ENCODE peak calls at places on chromosomes 1 and 21, in five cellular contexts. O is HepG2, X is K562, T is GM12878, W is H1. H is an unnamed sample.

GRCh38 chr1:82836246-82836645 is 1035.5 kb downstream of the ADGRL2 start:
- DNase-seq in X (no peak), O (no peak), T (no peak), W (no peak), H (no peak)

GRCh38 chr1:170791941-170792340 is 128.0 kb downstream of the PRRX1 start:
- DNase-seq in W (no peak), T (no peak), X (no peak), O (no peak), H (no peak)

GRCh38 chr1:3002349-3003038 is 18.8 kb upstream of the ACTRT2 start:
- DNase-seq in X (no peak), W (no peak), O (no peak), T (no peak), H (no peak)

GRCh38 chr1:209207126-209207700 is 376.3 kb upstream of the CAMK1G start:
- DNase-seq in O (no peak), T (no peak), X (no peak), W (no peak), H (no peak)

GRCh38 chr1:207991331-207991914 is 80.5 kb upstream of the CD34 start:
- DNase-seq in O (no peak), W (peak), X (no peak), T (no peak), H (no peak)

GRCh38 chr1:32289256-32289655 is 2.6 kb upstream of the HDAC1 start:
- DNase-seq in T (no peak), X (no peak), O (no peak), W (no peak), H (no peak)

GRCh38 chr21:45513003-45513706 is 29.1 kb downstream of the SLC19A1 start:
- DNase-seq in O (no peak), W (no peak), X (no peak), T (no peak), H (no peak)

GRCh38 chr1:160125761-160126160 is 10.2 kb downstream of the ATP1A2 start:
- DNase-seq in T (no peak), O (no peak), X (no peak), W (no peak), H (no peak)

GRCh38 chr1:11880911-11881748 is 22.4 kb upstream of the NPPB start:
- DNase-seq in T (no peak), O (no peak), X (peak), W (no peak), H (no peak)

GRCh38 chr1:153420306-153420705 is 4.0 kb downstream of the S100A7A start:
- DNase-seq in T (no peak), X (no peak), W (no peak), O (no peak), H (no peak)

GRCh38 chr1:11273595-11274234 is 717 bp downstream of the UBIAD1 start:
- DNase-seq in W (no peak), X (no peak), T (no peak), O (no peak), H (no peak)

DNA sequence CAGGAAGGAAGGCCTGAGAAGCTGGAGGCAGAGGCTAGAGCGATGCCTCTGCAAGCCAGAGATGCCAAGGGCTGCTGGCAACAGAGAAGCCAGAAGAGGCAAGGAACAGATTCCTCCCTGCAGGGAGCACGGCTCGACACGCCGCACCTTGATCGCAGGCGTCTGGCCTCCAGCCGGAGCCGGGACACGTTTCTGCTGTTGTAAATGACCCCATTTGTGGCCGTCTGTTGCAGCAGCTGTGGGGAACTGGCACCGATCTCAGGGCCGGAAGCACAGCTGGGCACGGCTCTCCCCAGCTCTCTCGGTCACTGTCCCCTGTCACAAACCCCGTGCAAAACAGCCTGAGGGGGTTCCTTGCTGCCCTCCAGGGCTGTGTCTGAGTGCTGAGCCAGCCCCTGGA is 59.6 kb downstream of the SIK1 start:
- DNase-seq in X (no peak), O (no peak), T (no peak), W (no peak), H (no peak)
- TF ChIP-seq CEBPB in X (no peak), O (no peak), T (no peak), W (no peak), H (no peak)

GRCh38 chr1:17875171-17875881 is 120.2 kb downstream of the ACTL8 start:
- DNase-seq in O (no peak), X (no peak), T (no peak), W (no peak), H (no peak)
- TF ChIP-seq CTCF in O (no peak), X (no peak), T (no peak), W (no peak), H (no peak)

DNA sequence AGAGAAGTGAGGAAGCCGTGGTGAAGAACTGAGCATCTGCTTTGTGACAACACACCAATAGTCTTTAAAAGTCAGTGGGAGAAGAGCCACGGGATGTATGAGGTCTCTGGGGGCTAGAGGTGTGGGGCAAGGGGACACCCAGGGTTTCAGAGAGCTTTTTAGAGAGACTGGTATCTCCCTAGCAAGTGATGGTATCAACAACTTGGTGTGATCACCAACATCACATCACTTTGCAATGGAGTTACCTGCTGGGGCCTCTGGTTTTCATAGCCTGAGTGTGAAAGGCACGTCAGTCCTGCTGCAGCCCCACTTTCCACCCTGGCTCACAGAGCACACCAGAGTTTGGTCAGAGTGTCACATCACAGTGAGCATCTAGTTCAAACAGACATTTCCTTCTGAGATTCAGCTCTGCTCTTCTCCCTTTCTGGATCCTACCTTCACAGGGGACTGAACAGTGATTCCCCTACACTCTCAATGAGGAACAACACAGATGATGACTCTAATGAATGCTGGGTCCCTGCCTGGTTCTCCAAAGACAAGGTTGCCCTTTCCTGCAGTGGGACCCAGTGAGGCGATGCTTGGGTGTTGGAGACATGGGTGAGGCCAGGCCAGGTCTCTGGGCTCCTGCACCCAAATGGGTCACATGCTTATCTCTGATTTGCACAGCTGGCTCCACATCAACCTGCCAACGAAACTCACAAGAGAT is 2.0 kb upstream of the MAN1C1 start:
- DNase-seq in W (peak), X (no peak), O (no peak), T (no peak), H (no peak)
- TF ChIP-seq EZH2 in W (no peak), X (no peak), O (no peak), T (no peak), H (no peak)

DNA sequence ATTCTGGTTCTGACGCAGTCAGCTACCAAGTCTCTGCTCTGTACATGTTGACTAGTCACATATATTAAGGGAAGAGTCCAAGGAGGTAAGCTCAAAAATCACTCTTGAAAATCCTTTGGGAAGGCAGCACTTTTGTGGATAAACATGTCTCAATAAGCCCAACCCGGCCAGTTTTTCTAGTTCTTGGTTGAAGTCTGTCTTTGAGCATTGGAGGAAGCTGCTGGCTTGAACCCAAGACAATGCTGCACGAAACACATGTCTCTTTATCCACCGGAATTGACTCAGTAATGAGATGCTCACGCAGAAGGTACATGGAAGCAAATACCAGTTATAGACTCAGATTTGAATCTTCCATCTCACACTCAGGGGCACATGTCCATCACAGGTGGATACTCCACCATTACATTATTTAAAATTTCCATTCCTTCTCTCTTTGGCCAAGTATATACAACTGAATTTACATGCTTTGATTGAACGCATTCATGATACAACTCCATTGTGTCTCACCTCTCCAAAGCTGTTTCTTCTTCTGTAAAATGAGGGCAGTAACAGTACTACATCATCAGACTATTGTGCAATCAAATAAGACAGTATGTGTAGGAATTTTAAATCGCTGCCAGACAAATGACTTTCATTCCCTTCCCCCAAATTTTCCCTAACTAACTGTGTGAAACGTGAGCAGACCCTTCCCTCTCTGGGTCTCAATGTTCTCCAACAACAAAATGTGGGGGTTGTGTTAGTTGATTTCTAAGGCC is 9.6 kb upstream of the GUCA2A start:
- DNase-seq in X (no peak), W (no peak), T (no peak), O (no peak), H (no peak)
- TF ChIP-seq CEBPB in X (peak), W (no peak), T (no peak), O (peak), H (no peak)

DNA sequence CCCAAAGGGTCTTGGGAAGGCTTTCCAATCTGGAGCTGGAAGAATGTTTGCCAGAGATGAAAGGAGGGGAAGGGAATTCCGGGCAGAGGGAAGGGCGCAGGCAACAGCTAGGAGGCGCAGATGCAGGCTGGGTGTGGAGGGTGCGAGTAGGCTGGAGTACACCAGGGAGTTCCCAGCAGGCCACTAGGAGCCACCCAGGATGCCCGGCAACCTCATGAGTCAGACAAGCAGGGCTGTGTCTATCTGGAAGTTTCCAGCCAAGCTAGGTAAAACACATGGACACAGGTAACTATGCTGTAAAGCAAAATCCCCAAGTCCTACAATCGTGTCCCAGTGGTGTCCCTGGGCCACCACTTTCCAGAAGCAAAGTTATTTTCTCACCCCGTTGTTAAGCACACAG is 998 bp upstream of the NBL1 start:
- DNase-seq in O (peak), T (no peak), W (no peak), X (no peak), H (peak)
- TF ChIP-seq CTCF in O (peak), T (peak), W (no peak), X (no peak), H (peak)

GRCh38 chr1:222813866-222814535 is 838 bp upstream of the DISP1 start:
- DNase-seq in T (no peak), X (no peak), O (no peak), W (no peak), H (no peak)

GRCh38 chr1:222817529-222817928 is 2.7 kb downstream of the DISP1 start:
- DNase-seq in X (no peak), O (no peak), T (no peak), W (no peak), H (peak)

GRCh38 chr1:222811671-222812070 is 3.2 kb upstream of the DISP1 start:
- DNase-seq in X (no peak), T (no peak), W (no peak), O (no peak), H (no peak)

GRCh38 chr1:222815367-222815765 is 527 bp downstream of the DISP1 start:
- DNase-seq in X (peak), W (no peak), O (no peak), T (no peak), H (no peak)

GRCh38 chr1:222814536-222815366 is at the start of gene DISP1:
- DNase-seq in T (peak), X (peak), W (peak), O (peak), H (peak)
- TF ChIP-seq EZH2 in T (no peak), X (no peak), W (no peak), O (no peak), H (no peak)

DNA sequence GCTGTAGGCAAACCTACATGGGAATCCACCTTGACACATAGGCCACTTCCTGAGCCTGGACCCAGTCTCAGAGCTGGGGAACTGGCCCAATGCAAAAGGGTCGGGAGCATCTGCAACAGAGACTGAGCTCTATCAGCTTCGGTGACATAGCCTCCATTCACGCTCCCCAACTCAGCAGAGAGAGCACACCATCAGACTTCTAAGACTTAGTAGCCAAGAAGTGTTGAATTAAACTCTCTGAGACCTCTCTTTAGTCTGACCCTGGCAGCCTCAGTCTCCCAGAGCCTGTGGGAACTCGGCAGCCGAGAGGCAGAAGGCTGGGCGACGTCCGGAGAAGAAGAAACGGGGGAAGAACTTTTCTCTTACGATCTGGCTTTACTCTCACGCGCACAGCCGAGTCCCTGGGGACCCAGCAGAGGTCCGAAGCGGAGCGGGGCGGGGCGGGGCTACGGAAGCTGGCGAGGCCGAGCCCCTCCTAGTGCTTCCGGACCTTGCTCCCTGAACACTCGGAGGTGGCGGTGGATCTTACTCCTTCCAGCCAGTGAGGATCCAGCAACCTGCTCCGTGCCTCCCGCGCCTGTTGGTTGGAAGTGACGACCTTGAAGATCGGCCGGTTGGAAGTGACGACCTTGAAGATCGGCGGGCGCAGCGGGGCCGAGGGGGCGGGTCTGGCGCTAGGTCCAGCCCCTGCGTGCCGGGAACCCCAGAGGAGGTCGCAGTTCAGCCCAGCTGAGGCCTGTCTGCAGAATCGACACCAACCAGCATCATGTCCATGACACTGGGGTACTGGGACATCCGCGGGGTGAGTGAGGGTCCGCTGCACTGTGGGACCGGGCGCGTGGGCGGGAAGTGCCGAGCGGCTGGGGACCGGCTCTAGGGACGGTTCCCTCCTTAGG is at the start of gene GSTM4:
- DNase-seq in O (peak), T (peak), W (peak), X (peak), H (peak)
- TF ChIP-seq CEBPB in O (no peak), T (no peak), W (no peak), X (no peak), H (no peak)

GRCh38 chr1:165927169-165927568 is 99.8 kb downstream of the UCK2 start:
- DNase-seq in T (no peak), O (no peak), X (no peak), W (no peak), H (no peak)

GRCh38 chr1:165925498-165926079 is 98.2 kb downstream of the UCK2 start:
- DNase-seq in X (no peak), T (no peak), O (no peak), W (no peak), H (no peak)

GRCh38 chr1:165928075-165928731 is 100.8 kb downstream of the UCK2 start:
- DNase-seq in T (no peak), W (peak), O (peak), X (peak), H (peak)

DNA sequence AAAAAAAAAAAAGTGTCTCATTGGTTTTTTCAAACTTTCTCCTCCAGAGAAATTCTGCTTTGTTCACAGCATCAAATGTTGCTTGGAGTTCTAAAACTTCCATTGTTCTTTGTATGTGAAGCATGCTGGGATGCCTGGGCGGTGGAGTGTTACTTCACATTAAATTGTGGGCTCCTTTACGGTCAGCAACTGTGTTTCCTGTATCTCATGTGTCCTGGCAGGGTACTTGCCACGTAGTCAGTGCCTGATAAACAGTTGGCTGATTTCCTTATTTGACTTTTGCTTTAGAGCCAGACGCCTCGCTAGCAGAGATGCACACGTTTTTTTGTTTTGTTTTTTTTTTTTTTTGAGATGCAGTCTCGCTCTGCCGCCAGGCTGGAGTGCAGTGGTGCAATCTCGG is 96.7 kb downstream of the UCK2 start:
- DNase-seq in T (no peak), O (no peak), W (no peak), X (no peak), H (no peak)
- TF ChIP-seq CTCF in T (no peak), O (no peak), W (no peak), X (no peak), H (no peak)